ENCODE peak calls at places on chromosomes 12 and 14, in five cellular contexts. G, Z, F, X and H are unnamed samples.
A peak's percentile ranks its signal among the peaks of the same experiment; 100 is the strongest.

GRCh38 chr12:14970467-14970866 is 2.4 kb upstream of the PDE6H start:
- DNase-seq in Z (no peak), X (no peak), G (no peak), F (no peak), H (no peak)

GRCh38 chr14:72515779-72516770 is 377.8 kb downstream of the DPF3 start:
- DNase-seq in Z (no peak), X (no peak), G (peak; percentile 88), F (no peak), H (no peak)

GRCh38 chr12:86623267-86623666 is 367.1 kb upstream of the MGAT4C start:
- DNase-seq in F (no peak), X (no peak), Z (no peak), G (no peak), H (no peak)

GRCh38 chr12:85835810-85836715 is at the start of gene RASSF9:
- DNase-seq in F (no peak), Z (peak; percentile 45), X (peak; percentile 20), G (peak; percentile 48), H (no peak)

GRCh38 chr14:71289536-71289935 is 382.3 kb downstream of the PCNX1 start:
- DNase-seq in G (no peak), Z (no peak), F (no peak), X (no peak), H (no peak)

GRCh38 chr14:76829650-76830421 is 3.6 kb downstream of the LRRC74A start:
- DNase-seq in G (peak; percentile 13), F (no peak), Z (no peak), X (no peak), H (no peak)

GRCh38 chr14:101808020-101808641 is 46.6 kb downstream of the PPP2R5C start:
- DNase-seq in G (no peak), F (peak; percentile 15), X (no peak), Z (peak; percentile 20), H (no peak)

GRCh38 chr14:65849096-65849495 is 436.6 kb downstream of the FUT8 start:
- DNase-seq in G (no peak), X (no peak), Z (no peak), F (no peak), H (no peak)

GRCh38 chr12:107130830-107131760 is 37.7 kb upstream of the CRY1 start:
- DNase-seq in X (no peak), Z (no peak), G (no peak), F (no peak), H (no peak)

GRCh38 chr14:77979666-77980351 is 179.9 kb downstream of the ADCK1 start:
- DNase-seq in G (no peak), Z (no peak), F (no peak), X (no peak), H (peak; percentile 15)

GRCh38 chr12:112353389-112353788 is 28.8 kb downstream of the HECTD4 start:
- DNase-seq in F (no peak), X (no peak), Z (no peak), G (peak; percentile 39), H (no peak)

GRCh38 chr14:54435500-54435981 is 5.6 kb downstream of the CNIH1 start:
- DNase-seq in G (peak; percentile 74), X (no peak), Z (no peak), F (no peak), H (peak; percentile 46)

GRCh38 chr12:127926004-127926403 is 341.0 kb upstream of the TMEM132C start:
- DNase-seq in Z (peak; percentile 4), X (no peak), G (no peak), F (no peak), H (peak; percentile 53)

GRCh38 chr12:112107728-112108447 is 695 bp downstream of the NAA25 start:
- DNase-seq in F (peak; percentile 31), X (no peak), G (peak; percentile 46), Z (peak; percentile 54), H (peak; percentile 46)

GRCh38 chr14:67269338-67270060 is 28.3 kb downstream of the PALS1 start:
- DNase-seq in F (no peak), X (peak; percentile 60), Z (peak; percentile 37), G (peak; percentile 47), H (no peak)

GRCh38 chr12:94762259-94762942 is 112.0 kb upstream of the TMCC3 start:
- DNase-seq in X (no peak), F (no peak), Z (no peak), G (peak; percentile 34), H (no peak)

GRCh38 chr14:90308561-90308960 is 23.2 kb downstream of the NRDE2 start:
- DNase-seq in F (no peak), Z (no peak), X (no peak), G (no peak), H (no peak)

GRCh38 chr12:46771268-46771837 is 54.4 kb downstream of the SLC38A4 start:
- DNase-seq in F (no peak), Z (no peak), X (no peak), G (no peak), H (peak; percentile 73)

GRCh38 chr12:45669093-45669492 is 60.4 kb upstream of the ARID2 start:
- DNase-seq in F (no peak), X (no peak), Z (no peak), G (no peak), H (no peak)

GRCh38 chr14:94969766-94970165 is 187.6 kb downstream of the DICER1 start:
- DNase-seq in G (no peak), X (no peak), Z (no peak), F (no peak), H (no peak)

GRCh38 chr14:90613446-90613845 is 202.8 kb downstream of the TTC7B start:
- DNase-seq in X (no peak), F (no peak), G (peak; percentile 35), Z (no peak), H (no peak)

GRCh38 chr14:28102814-28103213 is 663.8 kb upstream of the FOXG1 start:
- DNase-seq in X (no peak), Z (no peak), F (no peak), G (no peak), H (no peak)

GRCh38 chr14:70726651-70727375 is 82.5 kb downstream of the MAP3K9 start:
- DNase-seq in X (no peak), F (no peak), Z (no peak), G (no peak), H (no peak)